ENCODE peak calls at places on chromosome 15, in eight cellular contexts. Q is esophagus muscularis mucosa, I is SJSA1, S is hepatocyte, N is fibroblast of lung, E is heart left ventricle, P is A549, U is tibial artery. M is an unnamed sample. For H3K9me3 and H3K4me1, the result is how much of the 10 kb centered on the place peaks cover.

GRCh38 chr15:52651868-52652267 is 27.3 kb downstream of the ATOSA start:
- DNase-seq in Q (peak), I (peak), S (peak), N (peak), E (peak), P (peak), U (peak), M (peak)

GRCh38 chr15:51782357-51782896 is 31.0 kb downstream of the TMOD2 start:
- DNase-seq in Q (no peak), I (no peak), S (peak), N (no peak), E (no peak), P (peak), U (no peak), M (no peak)

GRCh38 chr15:87547470-87548181 is 708.9 kb downstream of the NTRK3 start:
- DNase-seq in Q (no peak), I (no peak), S (no peak), N (peak), E (no peak), P (no peak), U (no peak), M (no peak)

GRCh38 chr15:71079208-71080044 is 35.8 kb upstream of the THSD4 start:
- DNase-seq in Q (no peak), I (peak), S (peak), N (peak), E (no peak), P (peak), U (peak), M (no peak)

GRCh38 chr15:39495871-39496459 is 84.9 kb upstream of the THBS1 start:
- DNase-seq in Q (no peak), I (peak), S (no peak), N (peak), E (no peak), P (no peak), U (no peak), M (no peak)

GRCh38 chr15:101648356-101648755 is 3.8 kb downstream of the TM2D3 start:
- DNase-seq in Q (no peak), I (no peak), S (no peak), N (no peak), E (no peak), P (no peak), U (no peak), M (no peak)

GRCh38 chr15:39177561-39177960 is 403.3 kb upstream of the THBS1 start:
- DNase-seq in Q (no peak), I (no peak), S (no peak), N (no peak), E (no peak), P (no peak), U (no peak), M (no peak)

GRCh38 chr15:67880651-67881182 is 40.9 kb upstream of the RNU6-1 start:
- DNase-seq in Q (peak), I (no peak), S (no peak), N (peak), E (no peak), P (peak), U (no peak), M (no peak)

GRCh38 chr15:40500584-40501330 is 30.0 kb downstream of the CHST14 start:
- DNase-seq in Q (no peak), I (no peak), S (no peak), N (peak), E (no peak), P (no peak), U (no peak), M (no peak)

GRCh38 chr15:45732544-45733130 is 97.8 kb downstream of the SQOR start:
- DNase-seq in Q (no peak), I (no peak), S (no peak), N (no peak), E (peak), P (no peak), U (no peak), M (no peak)

GRCh38 chr15:90571063-90571541 is 41.4 kb downstream of the CRTC3 start:
- DNase-seq in Q (no peak), I (no peak), S (no peak), N (peak), E (peak), P (peak), U (peak), M (no peak)

GRCh38 chr15:92984161-92984560 is 84.0 kb downstream of the CHD2 start:
- DNase-seq in Q (no peak), I (no peak), S (no peak), N (no peak), E (no peak), P (no peak), U (no peak), M (no peak)

GRCh38 chr15:94324117-94324826 is 92.9 kb downstream of the MCTP2 start:
- DNase-seq in Q (no peak), I (peak), S (peak), N (peak), E (peak), P (peak), U (no peak), M (no peak)

GRCh38 chr15:93305306-93305705 is 216.3 kb upstream of the RGMA start:
- DNase-seq in Q (peak), I (no peak), S (no peak), N (no peak), E (no peak), P (no peak), U (no peak), M (no peak)

GRCh38 chr15:90924375-90924774 is 8.0 kb downstream of the HDDC3 start:
- DNase-seq in Q (no peak), I (no peak), S (no peak), N (no peak), E (no peak), P (no peak), U (no peak), M (no peak)

GRCh38 chr15:68469162-68470048 is 37.4 kb upstream of the ITGA11 start:
- DNase-seq in Q (peak), I (no peak), S (no peak), N (peak), E (no peak), P (no peak), U (no peak), M (no peak)

GRCh38 chr15:51076142-51076897 is 18.4 kb downstream of the TNFAIP8L3 start:
- DNase-seq in Q (no peak), I (no peak), S (no peak), N (no peak), E (no peak), P (no peak), U (peak), M (no peak)

GRCh38 chr15:40843183-40843884 is 514 bp upstream of the SPINT1 start:
- DNase-seq in Q (no peak), I (no peak), S (peak), N (no peak), E (no peak), P (no peak), U (no peak), M (no peak)

GRCh38 chr15:48459571-48460461 is 128.6 kb downstream of the DUT start:
- DNase-seq in Q (no peak), I (peak), S (no peak), N (peak), E (no peak), P (peak), U (no peak), M (no peak)

GRCh38 chr15:70164910-70165791 is 67.4 kb upstream of the TLE3 start:
- DNase-seq in Q (no peak), I (no peak), S (no peak), N (no peak), E (peak), P (no peak), U (no peak), M (no peak)

GRCh38 chr15:70492240-70493177 is 270.8 kb downstream of the UACA start:
- DNase-seq in Q (no peak), I (peak), S (peak), N (peak), E (peak), P (peak), U (no peak), M (no peak)

GRCh38 chr15:38707802-38708671 is 143.4 kb upstream of the RASGRP1 start:
- DNase-seq in Q (no peak), I (peak), S (peak), N (peak), E (no peak), P (peak), U (no peak), M (no peak)

GRCh38 chr15:22981336-22981840 is 1.2 kb upstream of the CYFIP1 start:
- DNase-seq in Q (no peak), I (no peak), S (no peak), N (no peak), E (no peak), P (no peak), U (no peak), M (no peak)

GRCh38 chr15:90306560-90306959 is 41.1 kb downstream of the NGRN start:
- DNase-seq in Q (no peak), I (no peak), S (no peak), N (no peak), E (no peak), P (no peak), U (no peak), M (peak)

GRCh38 chr15:91257755-91258435 is 157.8 kb downstream of the SV2B start:
- DNase-seq in Q (no peak), I (no peak), S (no peak), N (no peak), E (no peak), P (no peak), U (no peak), M (no peak)

GRCh38 chr15:53658827-53659226 is 100.6 kb downstream of the WDR72 start:
- DNase-seq in Q (no peak), I (no peak), S (no peak), N (no peak), E (no peak), P (no peak), U (no peak), M (no peak)

DNA sequence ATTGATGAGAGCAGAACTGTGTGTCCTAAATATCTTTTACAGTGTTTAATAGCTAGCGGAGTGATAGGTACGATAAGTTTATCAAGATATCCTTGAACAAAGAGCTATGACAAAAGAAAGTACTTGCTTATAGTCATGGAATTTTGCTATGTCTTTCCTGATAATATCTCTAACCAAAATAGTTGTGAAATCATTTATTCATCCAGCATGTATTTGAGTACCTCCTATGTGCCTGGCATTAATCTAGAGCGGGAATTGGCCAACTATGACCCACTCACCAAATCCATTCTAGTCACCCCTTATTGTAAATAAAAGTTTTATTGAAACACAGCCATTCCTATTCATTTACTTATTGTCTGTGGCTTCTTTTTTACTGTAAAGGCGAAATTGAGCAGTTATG is 46.6 kb downstream of the ZFAND6 start:
- DNase-seq in Q (no peak), I (no peak), S (no peak), N (peak), E (no peak), P (no peak), U (no peak), M (no peak)
- H3K27ac ChIP-seq in Q (no peak), I (peak), S (peak), N (no peak), E (no peak), P (no peak), U (no peak), M (no peak)

DNA sequence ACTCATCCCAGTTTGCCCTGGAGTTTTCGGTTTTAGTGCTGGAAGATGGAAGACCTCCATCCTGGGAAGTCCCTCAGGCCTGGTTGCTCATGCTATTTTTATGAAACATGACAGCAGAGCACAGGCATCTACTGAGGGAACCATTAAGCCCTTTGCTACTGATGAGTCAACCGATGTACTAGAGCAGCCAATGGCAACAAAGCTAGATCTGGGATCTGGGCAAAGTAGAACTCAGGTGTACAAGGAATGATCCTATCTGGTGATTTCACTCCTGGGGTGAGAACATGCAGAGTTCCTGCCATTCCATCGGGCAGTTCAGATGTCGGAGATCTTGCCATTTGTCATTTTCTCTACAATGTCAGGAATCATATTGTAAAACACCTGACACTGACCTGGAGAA is 166.2 kb upstream of the NSMCE3 start:
- DNase-seq in Q (peak), I (no peak), S (peak), N (no peak), E (no peak), P (no peak), U (no peak), M (no peak)
- H3K9me3 ChIP-seq in Q (under half), I (under half), S (under half), N (under half), E (under half), P (under half), U (under half), M (under half)

GRCh38 chr15:62445244-62445643 is 280.2 kb upstream of the C2CD4B start:
- DNase-seq in Q (no peak), I (peak), S (no peak), N (peak), E (no peak), P (no peak), U (no peak), M (no peak)

GRCh38 chr15:62450061-62450460 is 285.0 kb upstream of the C2CD4B start:
- DNase-seq in Q (no peak), I (no peak), S (no peak), N (no peak), E (no peak), P (no peak), U (no peak), M (no peak)

GRCh38 chr15:62449638-62450037 is 284.6 kb upstream of the C2CD4B start:
- DNase-seq in Q (no peak), I (no peak), S (no peak), N (no peak), E (no peak), P (no peak), U (no peak), M (no peak)

GRCh38 chr15:62446984-62447383 is 281.9 kb upstream of the C2CD4B start:
- DNase-seq in Q (no peak), I (no peak), S (no peak), N (no peak), E (no peak), P (no peak), U (no peak), M (no peak)

GRCh38 chr15:62447742-62448141 is 282.7 kb upstream of the C2CD4B start:
- DNase-seq in Q (no peak), I (no peak), S (no peak), N (no peak), E (no peak), P (no peak), U (no peak), M (no peak)
- H3K4me1 ChIP-seq in Q (under half), I (under half), S (under half), N (under half), E (under half), P (under half), U (under half), M (under half)

DNA sequence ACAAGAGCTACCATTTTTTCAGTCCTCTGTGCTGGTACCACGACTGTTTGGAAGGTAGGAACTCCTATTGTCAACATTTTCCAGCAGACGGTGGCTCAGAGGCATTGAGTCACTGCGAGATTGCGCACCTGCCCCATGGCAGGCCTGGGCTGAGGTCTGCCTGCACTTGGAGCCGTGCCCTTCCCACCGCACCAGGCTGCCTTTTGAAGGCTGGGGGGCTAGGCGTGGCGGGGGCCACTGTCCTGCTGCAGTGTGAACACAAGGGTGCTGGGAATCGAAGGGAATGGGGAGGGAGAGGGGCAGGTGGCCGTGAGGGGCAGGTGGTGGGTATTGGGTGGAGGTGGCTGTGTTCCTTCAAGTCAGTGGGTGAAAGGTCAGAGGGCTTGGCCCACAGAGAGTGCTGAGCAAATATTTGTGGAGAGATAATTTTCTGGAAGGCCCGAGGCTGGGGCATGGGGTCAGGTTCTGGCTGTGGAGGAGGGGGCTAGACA is 16.3 kb downstream of the SNX33 start:
- DNase-seq in Q (no peak), I (no peak), S (peak), N (no peak), E (no peak), P (no peak), U (no peak), M (no peak)
- H3K27ac ChIP-seq in Q (peak), I (no peak), S (peak), N (no peak), E (peak), P (peak), U (peak), M (peak)

GRCh38 chr15:25250906-25251622 is 187.8 kb downstream of the UBE3A start:
- DNase-seq in Q (peak), I (no peak), S (peak), N (no peak), E (no peak), P (no peak), U (peak), M (peak)

GRCh38 chr15:25250011-25250596 is 188.7 kb downstream of the UBE3A start:
- DNase-seq in Q (no peak), I (no peak), S (peak), N (no peak), E (no peak), P (no peak), U (peak), M (peak)

GRCh38 chr15:25248583-25249235 is 190.1 kb downstream of the UBE3A start:
- DNase-seq in Q (peak), I (no peak), S (no peak), N (no peak), E (peak), P (no peak), U (peak), M (peak)

GRCh38 chr15:25247418-25248030 is 191.3 kb downstream of the UBE3A start:
- DNase-seq in Q (peak), I (no peak), S (no peak), N (no peak), E (no peak), P (no peak), U (peak), M (no peak)

DNA sequence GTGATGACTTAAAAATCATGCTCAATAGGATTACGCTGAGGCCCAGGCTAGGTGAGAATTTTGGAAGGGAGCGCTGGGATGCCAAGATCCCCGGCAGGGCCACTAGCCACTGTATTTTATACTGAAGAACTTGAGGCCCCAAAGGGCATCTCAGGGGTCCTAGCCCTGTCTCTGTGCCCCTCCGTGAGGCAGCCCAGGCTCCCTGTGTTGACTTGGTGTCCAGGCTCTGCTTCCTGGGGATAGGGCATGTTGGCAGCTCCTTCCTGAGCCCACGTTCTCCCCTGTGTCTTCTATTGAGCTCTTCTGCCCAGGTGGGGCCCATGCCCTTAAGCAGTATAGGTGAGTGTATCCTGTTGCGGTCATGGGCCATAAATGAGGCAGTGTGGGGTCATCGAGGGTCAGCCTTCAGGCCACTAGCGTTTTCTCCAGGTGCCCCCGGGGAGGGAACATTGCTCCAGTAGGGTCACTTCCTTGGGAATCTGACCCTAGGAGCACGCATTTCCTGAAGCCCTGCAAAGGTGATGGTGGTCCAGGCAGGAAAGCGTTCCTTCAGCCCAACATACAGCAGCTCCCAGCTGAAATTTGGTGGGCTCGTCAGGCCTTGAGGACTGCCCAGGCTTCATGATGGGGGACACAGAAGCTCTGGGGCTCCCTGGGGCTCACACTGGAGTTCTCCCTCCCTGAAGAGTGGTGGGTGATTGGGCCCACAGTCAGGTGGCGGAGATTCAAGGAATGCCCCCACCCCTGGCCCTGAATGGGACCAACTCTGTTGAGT is 189.4 kb downstream of the UBE3A start:
- DNase-seq in Q (peak), I (no peak), S (no peak), N (no peak), E (no peak), P (no peak), U (peak), M (peak)
- H3K9me3 ChIP-seq in Q (half or more), I (under half), S (under half), N (under half), E (under half), P (under half), U (half or more), M (under half)

GRCh38 chr15:73985101-73985873 is 6.8 kb downstream of the STOML1 start:
- DNase-seq in Q (no peak), I (no peak), S (no peak), N (peak), E (no peak), P (no peak), U (no peak), M (no peak)
- H3K4me1 ChIP-seq in Q (half or more), I (half or more), S (under half), N (half or more), E (half or more), P (under half), U (half or more), M (half or more)

GRCh38 chr15:62802612-62803011 is 239.9 kb upstream of the TPM1 start:
- DNase-seq in Q (no peak), I (no peak), S (no peak), N (no peak), E (no peak), P (no peak), U (no peak), M (no peak)

GRCh38 chr15:62809106-62809967 is 233.2 kb upstream of the TPM1 start:
- DNase-seq in Q (no peak), I (no peak), S (no peak), N (peak), E (no peak), P (no peak), U (no peak), M (no peak)

GRCh38 chr15:62803856-62804400 is 238.6 kb upstream of the TPM1 start:
- DNase-seq in Q (no peak), I (no peak), S (no peak), N (no peak), E (no peak), P (no peak), U (no peak), M (no peak)

GRCh38 chr15:62807539-62808130 is 234.9 kb upstream of the TPM1 start:
- DNase-seq in Q (no peak), I (no peak), S (no peak), N (no peak), E (no peak), P (no peak), U (no peak), M (no peak)

DNA sequence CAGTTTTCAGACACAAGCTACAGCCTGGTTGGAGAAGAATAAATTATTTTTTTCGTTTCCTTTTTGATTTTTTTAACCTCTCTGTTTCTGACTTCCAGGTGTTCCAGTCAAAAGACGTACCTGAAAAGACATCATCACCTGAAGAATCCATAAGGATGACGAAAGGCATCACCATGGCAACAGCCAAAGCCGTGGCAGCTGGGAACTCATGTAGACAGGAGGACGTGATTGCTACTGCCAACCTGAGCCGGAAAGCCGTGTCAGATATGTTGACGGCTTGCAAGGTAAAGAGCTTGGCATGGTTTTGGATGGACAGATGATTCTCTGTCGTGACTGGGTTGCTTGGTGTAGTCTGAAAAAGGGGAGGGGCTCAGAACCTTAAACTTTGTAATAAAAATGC is 237.0 kb upstream of the TPM1 start:
- DNase-seq in Q (no peak), I (no peak), S (no peak), N (no peak), E (no peak), P (no peak), U (no peak), M (no peak)
- H3K27ac ChIP-seq in Q (no peak), I (no peak), S (no peak), N (no peak), E (no peak), P (no peak), U (no peak), M (no peak)

M was measured in suprapubic skin.